ENCODE peak calls at places on chromosomes 6 and 20, in eight cellular contexts. One of them, this sample, is unnamed.

GRCh38 chr6:26032387-26033131 is 54.7 kb upstream of the HFE start:
- DNase-seq in NAMALWA: peak; percentile 91
- DNase-seq in AG09309: no peak
- DNase-seq in fibroblast of mammary gland: peak; percentile 35
- DNase-seq in B cell: no peak
- DNase-seq in lower lobe of right lung: no peak
- DNase-seq in GM03348: peak; percentile 43
- DNase-seq in stimulated activated CD8-positive, alpha-beta memory T cell treated with anti-CD3 and anti-CD28 coated beads, Interleukin-7, amount 100 ng/mL, for 1 hour: no peak
- DNase-seq in this sample: no peak

GRCh38 chr6:79011940-79012339 is 66.1 kb downstream of the PHIP start:
- DNase-seq in NAMALWA: no peak
- DNase-seq in AG09309: no peak
- DNase-seq in fibroblast of mammary gland: no peak
- DNase-seq in B cell: no peak
- DNase-seq in lower lobe of right lung: no peak
- DNase-seq in GM03348: no peak
- DNase-seq in stimulated activated CD8-positive, alpha-beta memory T cell treated with anti-CD3 and anti-CD28 coated beads, Interleukin-7, amount 100 ng/mL, for 1 hour: no peak
- DNase-seq in this sample: no peak

GRCh38 chr20:62066339-62066982 is 780 bp upstream of the TAF4 start:
- DNase-seq in NAMALWA: peak; percentile 53
- DNase-seq in AG09309: no peak
- DNase-seq in fibroblast of mammary gland: no peak
- DNase-seq in B cell: no peak
- DNase-seq in lower lobe of right lung: peak; percentile 73
- DNase-seq in GM03348: peak; percentile 29
- DNase-seq in stimulated activated CD8-positive, alpha-beta memory T cell treated with anti-CD3 and anti-CD28 coated beads, Interleukin-7, amount 100 ng/mL, for 1 hour: peak; percentile 7
- DNase-seq in this sample: peak; percentile 74

GRCh38 chr6:14423330-14423729 is 305.8 kb downstream of the CD83 start:
- DNase-seq in NAMALWA: no peak
- DNase-seq in AG09309: no peak
- DNase-seq in fibroblast of mammary gland: peak; percentile 71
- DNase-seq in B cell: no peak
- DNase-seq in lower lobe of right lung: no peak
- DNase-seq in GM03348: no peak
- DNase-seq in stimulated activated CD8-positive, alpha-beta memory T cell treated with anti-CD3 and anti-CD28 coated beads, Interleukin-7, amount 100 ng/mL, for 1 hour: no peak
- DNase-seq in this sample: no peak

GRCh38 chr20:32285621-32286334 is 8.3 kb downstream of the KIF3B start:
- DNase-seq in NAMALWA: peak; percentile 90
- DNase-seq in AG09309: no peak
- DNase-seq in fibroblast of mammary gland: peak; percentile 62
- DNase-seq in B cell: no peak
- DNase-seq in lower lobe of right lung: no peak
- DNase-seq in GM03348: peak; percentile 29
- DNase-seq in stimulated activated CD8-positive, alpha-beta memory T cell treated with anti-CD3 and anti-CD28 coated beads, Interleukin-7, amount 100 ng/mL, for 1 hour: no peak
- DNase-seq in this sample: no peak

GRCh38 chr6:35209081-35209480 is 4.7 kb upstream of the SCUBE3 start:
- DNase-seq in NAMALWA: no peak
- DNase-seq in AG09309: no peak
- DNase-seq in fibroblast of mammary gland: no peak
- DNase-seq in B cell: no peak
- DNase-seq in lower lobe of right lung: no peak
- DNase-seq in GM03348: no peak
- DNase-seq in stimulated activated CD8-positive, alpha-beta memory T cell treated with anti-CD3 and anti-CD28 coated beads, Interleukin-7, amount 100 ng/mL, for 1 hour: no peak
- DNase-seq in this sample: no peak

GRCh38 chr20:24242763-24243162 is 226.7 kb upstream of the SYNDIG1 start:
- DNase-seq in NAMALWA: no peak
- DNase-seq in AG09309: no peak
- DNase-seq in fibroblast of mammary gland: no peak
- DNase-seq in B cell: no peak
- DNase-seq in lower lobe of right lung: no peak
- DNase-seq in GM03348: no peak
- DNase-seq in stimulated activated CD8-positive, alpha-beta memory T cell treated with anti-CD3 and anti-CD28 coated beads, Interleukin-7, amount 100 ng/mL, for 1 hour: no peak
- DNase-seq in this sample: no peak

GRCh38 chr6:114432380-114432779 is 89.6 kb upstream of the HS3ST5 start:
- DNase-seq in NAMALWA: peak; percentile 8
- DNase-seq in AG09309: no peak
- DNase-seq in fibroblast of mammary gland: no peak
- DNase-seq in B cell: no peak
- DNase-seq in lower lobe of right lung: no peak
- DNase-seq in GM03348: no peak
- DNase-seq in stimulated activated CD8-positive, alpha-beta memory T cell treated with anti-CD3 and anti-CD28 coated beads, Interleukin-7, amount 100 ng/mL, for 1 hour: no peak
- DNase-seq in this sample: no peak

GRCh38 chr20:19628570-19629134 is 129.4 kb upstream of the RIN2 start:
- DNase-seq in NAMALWA: peak; percentile 85
- DNase-seq in AG09309: peak; percentile 16
- DNase-seq in fibroblast of mammary gland: peak; percentile 60
- DNase-seq in B cell: peak; percentile 53
- DNase-seq in lower lobe of right lung: no peak
- DNase-seq in GM03348: peak; percentile 69
- DNase-seq in stimulated activated CD8-positive, alpha-beta memory T cell treated with anti-CD3 and anti-CD28 coated beads, Interleukin-7, amount 100 ng/mL, for 1 hour: peak; percentile 1
- DNase-seq in this sample: peak; percentile 75

GRCh38 chr6:37155394-37156312 is 14.3 kb upstream of the PIM1 start:
- DNase-seq in NAMALWA: peak; percentile 98
- DNase-seq in AG09309: no peak
- DNase-seq in fibroblast of mammary gland: no peak
- DNase-seq in B cell: peak; percentile 70
- DNase-seq in lower lobe of right lung: no peak
- DNase-seq in GM03348: no peak
- DNase-seq in stimulated activated CD8-positive, alpha-beta memory T cell treated with anti-CD3 and anti-CD28 coated beads, Interleukin-7, amount 100 ng/mL, for 1 hour: no peak
- DNase-seq in this sample: no peak

GRCh38 chr6:111800821-111801220 is 72.4 kb downstream of the FYN start:
- DNase-seq in NAMALWA: no peak
- DNase-seq in AG09309: no peak
- DNase-seq in fibroblast of mammary gland: peak; percentile 32
- DNase-seq in B cell: no peak
- DNase-seq in lower lobe of right lung: no peak
- DNase-seq in GM03348: no peak
- DNase-seq in stimulated activated CD8-positive, alpha-beta memory T cell treated with anti-CD3 and anti-CD28 coated beads, Interleukin-7, amount 100 ng/mL, for 1 hour: no peak
- DNase-seq in this sample: no peak

GRCh38 chr6:124947821-124948451 is 14.3 kb upstream of the RNF217 start:
- DNase-seq in NAMALWA: no peak
- DNase-seq in AG09309: no peak
- DNase-seq in fibroblast of mammary gland: peak; percentile 65
- DNase-seq in B cell: no peak
- DNase-seq in lower lobe of right lung: no peak
- DNase-seq in GM03348: peak; percentile 12
- DNase-seq in stimulated activated CD8-positive, alpha-beta memory T cell treated with anti-CD3 and anti-CD28 coated beads, Interleukin-7, amount 100 ng/mL, for 1 hour: no peak
- DNase-seq in this sample: no peak

GRCh38 chr6:128432394-128432793 is 88.0 kb downstream of the PTPRK start:
- DNase-seq in NAMALWA: no peak
- DNase-seq in AG09309: peak; percentile 23
- DNase-seq in fibroblast of mammary gland: peak; percentile 62
- DNase-seq in B cell: no peak
- DNase-seq in lower lobe of right lung: no peak
- DNase-seq in GM03348: peak; percentile 45
- DNase-seq in stimulated activated CD8-positive, alpha-beta memory T cell treated with anti-CD3 and anti-CD28 coated beads, Interleukin-7, amount 100 ng/mL, for 1 hour: no peak
- DNase-seq in this sample: no peak

GRCh38 chr6:80454661-80455365 is 348.3 kb downstream of the BCKDHB start:
- DNase-seq in NAMALWA: no peak
- DNase-seq in AG09309: no peak
- DNase-seq in fibroblast of mammary gland: peak; percentile 47
- DNase-seq in B cell: no peak
- DNase-seq in lower lobe of right lung: no peak
- DNase-seq in GM03348: no peak
- DNase-seq in stimulated activated CD8-positive, alpha-beta memory T cell treated with anti-CD3 and anti-CD28 coated beads, Interleukin-7, amount 100 ng/mL, for 1 hour: no peak
- DNase-seq in this sample: no peak

GRCh38 chr6:36463686-36464085 is 20.9 kb downstream of the KCTD20 start:
- DNase-seq in NAMALWA: no peak
- DNase-seq in AG09309: peak; percentile 34
- DNase-seq in fibroblast of mammary gland: peak; percentile 39
- DNase-seq in B cell: no peak
- DNase-seq in lower lobe of right lung: no peak
- DNase-seq in GM03348: peak; percentile 64
- DNase-seq in stimulated activated CD8-positive, alpha-beta memory T cell treated with anti-CD3 and anti-CD28 coated beads, Interleukin-7, amount 100 ng/mL, for 1 hour: no peak
- DNase-seq in this sample: no peak

GRCh38 chr6:39387785-39388184 is 65.3 kb upstream of the KCNK16 start:
- DNase-seq in NAMALWA: no peak
- DNase-seq in AG09309: no peak
- DNase-seq in fibroblast of mammary gland: no peak
- DNase-seq in B cell: no peak
- DNase-seq in lower lobe of right lung: no peak
- DNase-seq in GM03348: no peak
- DNase-seq in stimulated activated CD8-positive, alpha-beta memory T cell treated with anti-CD3 and anti-CD28 coated beads, Interleukin-7, amount 100 ng/mL, for 1 hour: no peak
- DNase-seq in this sample: no peak

This sample was measured in WTC11.